ENCODE peak calls at places on chromosomes 5 and 9, in eight cellular contexts. One of them, this sample, is unnamed.

GRCh38 chr9:137051145-137051724 is 2.6 kb downstream of the ENTPD2 start:
- DNase-seq in A549: no peak
- DNase-seq in AML-193: no peak
- DNase-seq in DMS 273 treated with DMSO at 0.1 percent for 48 hours: no peak
- DNase-seq in skeletal muscle cell: no peak
- DNase-seq in nucleus accumbens: no peak
- DNase-seq in tibial artery: no peak
- DNase-seq in 8988T: no peak
- DNase-seq in this sample: no peak

GRCh38 chr5:108025009-108025408 is 354.3 kb upstream of the EFNA5 start:
- DNase-seq in A549: no peak
- DNase-seq in nucleus accumbens: no peak
- DNase-seq in tibial artery: no peak
- DNase-seq in skeletal muscle cell: no peak
- DNase-seq in AML-193: no peak
- DNase-seq in DMS 273 treated with DMSO at 0.1 percent for 48 hours: no peak
- DNase-seq in 8988T: no peak
- DNase-seq in this sample: no peak

GRCh38 chr5:94891565-94892362 is 273.3 kb downstream of the SLF1 start:
- DNase-seq in 8988T: no peak
- DNase-seq in A549: no peak
- DNase-seq in tibial artery: no peak
- DNase-seq in AML-193: no peak
- DNase-seq in DMS 273 treated with DMSO at 0.1 percent for 48 hours: no peak
- DNase-seq in skeletal muscle cell: no peak
- DNase-seq in nucleus accumbens: no peak
- DNase-seq in this sample: no peak

GRCh38 chr9:27210588-27210987 is 86.4 kb downstream of the EQTN start:
- DNase-seq in nucleus accumbens: no peak
- DNase-seq in DMS 273 treated with DMSO at 0.1 percent for 48 hours: no peak
- DNase-seq in AML-193: no peak
- DNase-seq in tibial artery: no peak
- DNase-seq in skeletal muscle cell: no peak
- DNase-seq in 8988T: no peak
- DNase-seq in A549: no peak
- DNase-seq in this sample: no peak

GRCh38 chr9:137558127-137558526 is 6.4 kb downstream of the MRPL41 start:
- DNase-seq in 8988T: no peak
- DNase-seq in A549: no peak
- DNase-seq in skeletal muscle cell: no peak
- DNase-seq in DMS 273 treated with DMSO at 0.1 percent for 48 hours: no peak
- DNase-seq in AML-193: no peak
- DNase-seq in tibial artery: no peak
- DNase-seq in nucleus accumbens: no peak
- DNase-seq in this sample: no peak

GRCh38 chr5:33513786-33514185 is 73.0 kb downstream of the TARS1 start:
- DNase-seq in A549: no peak
- DNase-seq in nucleus accumbens: no peak
- DNase-seq in AML-193: no peak
- DNase-seq in skeletal muscle cell: no peak
- DNase-seq in 8988T: no peak
- DNase-seq in tibial artery: peak
- DNase-seq in DMS 273 treated with DMSO at 0.1 percent for 48 hours: no peak
- DNase-seq in this sample: no peak

GRCh38 chr9:94909250-94909894 is 182.9 kb downstream of the AOPEP start:
- DNase-seq in DMS 273 treated with DMSO at 0.1 percent for 48 hours: no peak
- DNase-seq in nucleus accumbens: no peak
- DNase-seq in skeletal muscle cell: no peak
- DNase-seq in A549: peak
- DNase-seq in 8988T: no peak
- DNase-seq in AML-193: no peak
- DNase-seq in tibial artery: no peak
- DNase-seq in this sample: no peak

GRCh38 chr5:103135461-103135860 is 15.4 kb downstream of the PPIP5K2 start:
- DNase-seq in tibial artery: no peak
- DNase-seq in AML-193: no peak
- DNase-seq in skeletal muscle cell: no peak
- DNase-seq in A549: no peak
- DNase-seq in 8988T: no peak
- DNase-seq in DMS 273 treated with DMSO at 0.1 percent for 48 hours: no peak
- DNase-seq in nucleus accumbens: no peak
- DNase-seq in this sample: no peak

GRCh38 chr9:85420750-85421149 is 321.0 kb downstream of the AGTPBP1 start:
- DNase-seq in AML-193: no peak
- DNase-seq in DMS 273 treated with DMSO at 0.1 percent for 48 hours: no peak
- DNase-seq in A549: no peak
- DNase-seq in skeletal muscle cell: no peak
- DNase-seq in nucleus accumbens: no peak
- DNase-seq in 8988T: no peak
- DNase-seq in tibial artery: no peak
- DNase-seq in this sample: no peak

GRCh38 chr5:97629281-97629680 is 446.2 kb upstream of the RIOK2 start:
- DNase-seq in 8988T: no peak
- DNase-seq in AML-193: no peak
- DNase-seq in skeletal muscle cell: peak
- DNase-seq in nucleus accumbens: no peak
- DNase-seq in DMS 273 treated with DMSO at 0.1 percent for 48 hours: no peak
- DNase-seq in tibial artery: peak
- DNase-seq in A549: no peak
- DNase-seq in this sample: no peak

GRCh38 chr9:13410566-13411031 is 131.1 kb upstream of the MPDZ start:
- DNase-seq in nucleus accumbens: no peak
- DNase-seq in A549: no peak
- DNase-seq in DMS 273 treated with DMSO at 0.1 percent for 48 hours: peak
- DNase-seq in AML-193: no peak
- DNase-seq in tibial artery: no peak
- DNase-seq in 8988T: no peak
- DNase-seq in skeletal muscle cell: no peak
- DNase-seq in this sample: no peak

GRCh38 chr5:13921573-13921972 is 22.9 kb downstream of the DNAH5 start:
- DNase-seq in DMS 273 treated with DMSO at 0.1 percent for 48 hours: no peak
- DNase-seq in tibial artery: no peak
- DNase-seq in A549: no peak
- DNase-seq in nucleus accumbens: no peak
- DNase-seq in skeletal muscle cell: no peak
- DNase-seq in AML-193: no peak
- DNase-seq in 8988T: no peak
- DNase-seq in this sample: no peak

GRCh38 chr5:149088686-149089085 is 25.8 kb upstream of the SH3TC2 start:
- DNase-seq in DMS 273 treated with DMSO at 0.1 percent for 48 hours: no peak
- DNase-seq in tibial artery: no peak
- DNase-seq in 8988T: no peak
- DNase-seq in A549: no peak
- DNase-seq in nucleus accumbens: no peak
- DNase-seq in AML-193: no peak
- DNase-seq in skeletal muscle cell: no peak
- DNase-seq in this sample: no peak

GRCh38 chr9:36118201-36118600 is 18.3 kb upstream of the GLIPR2 start:
- DNase-seq in AML-193: no peak
- DNase-seq in skeletal muscle cell: no peak
- DNase-seq in nucleus accumbens: no peak
- DNase-seq in DMS 273 treated with DMSO at 0.1 percent for 48 hours: no peak
- DNase-seq in 8988T: no peak
- DNase-seq in A549: no peak
- DNase-seq in tibial artery: no peak
- DNase-seq in this sample: no peak

GRCh38 chr5:179696605-179697004 is 2.2 kb upstream of the CANX start:
- DNase-seq in 8988T: no peak
- DNase-seq in A549: no peak
- DNase-seq in skeletal muscle cell: no peak
- DNase-seq in AML-193: peak
- DNase-seq in tibial artery: no peak
- DNase-seq in DMS 273 treated with DMSO at 0.1 percent for 48 hours: no peak
- DNase-seq in nucleus accumbens: no peak
- DNase-seq in this sample: no peak

GRCh38 chr9:93644397-93645088 is 68.2 kb downstream of the PHF2 start:
- DNase-seq in skeletal muscle cell: peak
- DNase-seq in DMS 273 treated with DMSO at 0.1 percent for 48 hours: no peak
- DNase-seq in nucleus accumbens: no peak
- DNase-seq in A549: no peak
- DNase-seq in AML-193: no peak
- DNase-seq in 8988T: peak
- DNase-seq in tibial artery: peak
- DNase-seq in this sample: no peak

GRCh38 chr9:134807726-134808125 is 72.9 kb upstream of the FCN2 start:
- DNase-seq in nucleus accumbens: no peak
- DNase-seq in AML-193: no peak
- DNase-seq in tibial artery: no peak
- DNase-seq in skeletal muscle cell: peak
- DNase-seq in A549: no peak
- DNase-seq in 8988T: no peak
- DNase-seq in DMS 273 treated with DMSO at 0.1 percent for 48 hours: no peak
- DNase-seq in this sample: no peak

GRCh38 chr5:138649316-138649720 is 74.1 kb upstream of the HSPA9 start:
- DNase-seq in A549: no peak
- DNase-seq in 8988T: no peak
- DNase-seq in nucleus accumbens: no peak
- DNase-seq in tibial artery: no peak
- DNase-seq in DMS 273 treated with DMSO at 0.1 percent for 48 hours: no peak
- DNase-seq in AML-193: no peak
- DNase-seq in skeletal muscle cell: no peak
- DNase-seq in this sample: no peak

GRCh38 chr5:33267741-33268140 is 173.0 kb upstream of the TARS1 start:
- DNase-seq in AML-193: no peak
- DNase-seq in DMS 273 treated with DMSO at 0.1 percent for 48 hours: no peak
- DNase-seq in tibial artery: no peak
- DNase-seq in A549: no peak
- DNase-seq in nucleus accumbens: no peak
- DNase-seq in skeletal muscle cell: no peak
- DNase-seq in 8988T: no peak
- DNase-seq in this sample: no peak

GRCh38 chr5:89269721-89270120 is 386.7 kb upstream of the MEF2C start:
- DNase-seq in 8988T: no peak
- DNase-seq in nucleus accumbens: no peak
- DNase-seq in A549: no peak
- DNase-seq in skeletal muscle cell: no peak
- DNase-seq in AML-193: no peak
- DNase-seq in DMS 273 treated with DMSO at 0.1 percent for 48 hours: no peak
- DNase-seq in tibial artery: no peak
- DNase-seq in this sample: no peak

GRCh38 chr5:150653145-150653761 is 7.8 kb upstream of the MYOZ3 start:
- DNase-seq in tibial artery: no peak
- DNase-seq in nucleus accumbens: no peak
- DNase-seq in 8988T: no peak
- DNase-seq in AML-193: no peak
- DNase-seq in A549: no peak
- DNase-seq in skeletal muscle cell: no peak
- DNase-seq in DMS 273 treated with DMSO at 0.1 percent for 48 hours: no peak
- DNase-seq in this sample: no peak

GRCh38 chr5:149466457-149466972 is 84.7 kb downstream of the CSNK1A1 start:
- DNase-seq in 8988T: no peak
- DNase-seq in DMS 273 treated with DMSO at 0.1 percent for 48 hours: no peak
- DNase-seq in tibial artery: no peak
- DNase-seq in A549: peak
- DNase-seq in nucleus accumbens: no peak
- DNase-seq in AML-193: no peak
- DNase-seq in skeletal muscle cell: peak
- DNase-seq in this sample: no peak

GRCh38 chr5:60354322-60354721 is 345.6 kb downstream of the DEPDC1B start:
- DNase-seq in nucleus accumbens: no peak
- DNase-seq in AML-193: no peak
- DNase-seq in DMS 273 treated with DMSO at 0.1 percent for 48 hours: peak
- DNase-seq in skeletal muscle cell: no peak
- DNase-seq in 8988T: no peak
- DNase-seq in tibial artery: no peak
- DNase-seq in A549: no peak
- DNase-seq in this sample: no peak

GRCh38 chr5:54270326-54270725 is 40.0 kb downstream of the ARL15 start:
- DNase-seq in A549: no peak
- DNase-seq in 8988T: no peak
- DNase-seq in skeletal muscle cell: no peak
- DNase-seq in tibial artery: no peak
- DNase-seq in DMS 273 treated with DMSO at 0.1 percent for 48 hours: no peak
- DNase-seq in AML-193: no peak
- DNase-seq in nucleus accumbens: no peak
- DNase-seq in this sample: no peak

GRCh38 chr5:179269781-179270543 is 75.3 kb downstream of the ADAMTS2 start:
- DNase-seq in nucleus accumbens: no peak
- DNase-seq in AML-193: no peak
- DNase-seq in A549: no peak
- DNase-seq in tibial artery: peak
- DNase-seq in DMS 273 treated with DMSO at 0.1 percent for 48 hours: no peak
- DNase-seq in 8988T: no peak
- DNase-seq in skeletal muscle cell: no peak
- DNase-seq in this sample: no peak

GRCh38 chr9:4591123-4591500 is 71.0 kb upstream of the PLPP6 start:
- DNase-seq in A549: no peak
- DNase-seq in tibial artery: no peak
- DNase-seq in nucleus accumbens: no peak
- DNase-seq in 8988T: no peak
- DNase-seq in AML-193: no peak
- DNase-seq in skeletal muscle cell: no peak
- DNase-seq in DMS 273 treated with DMSO at 0.1 percent for 48 hours: no peak
- DNase-seq in this sample: no peak

GRCh38 chr9:112764344-112764743 is 13.8 kb downstream of the SNX30 start:
- DNase-seq in skeletal muscle cell: no peak
- DNase-seq in 8988T: no peak
- DNase-seq in A549: no peak
- DNase-seq in tibial artery: peak
- DNase-seq in DMS 273 treated with DMSO at 0.1 percent for 48 hours: no peak
- DNase-seq in nucleus accumbens: no peak
- DNase-seq in AML-193: no peak
- DNase-seq in this sample: no peak

GRCh38 chr5:435961-436640 is 6.9 kb upstream of the EXOC3 start:
- DNase-seq in A549: peak
- DNase-seq in nucleus accumbens: no peak
- DNase-seq in 8988T: peak
- DNase-seq in skeletal muscle cell: no peak
- DNase-seq in AML-193: peak
- DNase-seq in tibial artery: peak
- DNase-seq in DMS 273 treated with DMSO at 0.1 percent for 48 hours: no peak
- DNase-seq in this sample: no peak

GRCh38 chr9:117268847-117269452 is 145.9 kb downstream of the ASTN2 start:
- DNase-seq in 8988T: no peak
- DNase-seq in skeletal muscle cell: no peak
- DNase-seq in AML-193: no peak
- DNase-seq in DMS 273 treated with DMSO at 0.1 percent for 48 hours: no peak
- DNase-seq in tibial artery: no peak
- DNase-seq in nucleus accumbens: no peak
- DNase-seq in A549: no peak
- DNase-seq in this sample: no peak

GRCh38 chr9:105187781-105188180 is 56.7 kb upstream of the SLC44A1 start:
- DNase-seq in 8988T: no peak
- DNase-seq in skeletal muscle cell: peak
- DNase-seq in DMS 273 treated with DMSO at 0.1 percent for 48 hours: no peak
- DNase-seq in A549: peak
- DNase-seq in AML-193: no peak
- DNase-seq in nucleus accumbens: no peak
- DNase-seq in tibial artery: no peak
- DNase-seq in this sample: no peak

GRCh38 chr5:59542841-59543825 is 350.4 kb downstream of the PDE4D start:
- DNase-seq in DMS 273 treated with DMSO at 0.1 percent for 48 hours: no peak
- DNase-seq in skeletal muscle cell: peak
- DNase-seq in A549: no peak
- DNase-seq in tibial artery: peak
- DNase-seq in nucleus accumbens: peak
- DNase-seq in AML-193: no peak
- DNase-seq in 8988T: no peak
- DNase-seq in this sample: peak

GRCh38 chr9:4389003-4389402 is 89.1 kb upstream of the GLIS3 start:
- DNase-seq in DMS 273 treated with DMSO at 0.1 percent for 48 hours: no peak
- DNase-seq in tibial artery: no peak
- DNase-seq in 8988T: no peak
- DNase-seq in nucleus accumbens: no peak
- DNase-seq in AML-193: no peak
- DNase-seq in A549: no peak
- DNase-seq in skeletal muscle cell: no peak
- DNase-seq in this sample: no peak

GRCh38 chr5:157473383-157474370 is 13.7 kb downstream of the NIPAL4 start:
- DNase-seq in tibial artery: no peak
- DNase-seq in DMS 273 treated with DMSO at 0.1 percent for 48 hours: peak
- DNase-seq in 8988T: no peak
- DNase-seq in skeletal muscle cell: no peak
- DNase-seq in AML-193: peak
- DNase-seq in nucleus accumbens: no peak
- DNase-seq in A549: no peak
- DNase-seq in this sample: no peak

GRCh38 chr5:171137768-171138540 is 171.1 kb upstream of the TLX3 start:
- DNase-seq in skeletal muscle cell: peak
- DNase-seq in nucleus accumbens: no peak
- DNase-seq in A549: no peak
- DNase-seq in 8988T: no peak
- DNase-seq in DMS 273 treated with DMSO at 0.1 percent for 48 hours: no peak
- DNase-seq in AML-193: no peak
- DNase-seq in tibial artery: no peak
- DNase-seq in this sample: peak

This sample was measured in putamen.